ENCODE peak calls at places on chromosomes 13 and 19, in four cellular contexts. R is K562, C is H1, I is HepG2. G is an unnamed sample.

GRCh38 chr19:18875726-18876125 is 20.2 kb downstream of the CERS1 start:
- DNase-seq in I (no peak), C (no peak), R (no peak), G (no peak)

GRCh38 chr13:106096661-106097092 is 438.8 kb downstream of the EFNB2 start:
- DNase-seq in R (no peak), I (no peak), C (no peak), G (no peak)

GRCh38 chr13:99969934-99970760 is 1.4 kb downstream of the ZIC5 start:
- DNase-seq in C (peak; percentile 76), I (peak; percentile 57), R (peak; percentile 82), G (no peak)

GRCh38 chr13:80363890-80364503 is 23.1 kb upstream of the SPRY2 start:
- DNase-seq in R (no peak), I (peak; percentile 18), C (no peak), G (no peak)

GRCh38 chr13:76677047-76677446 is 209.2 kb downstream of the KCTD12 start:
- DNase-seq in C (no peak), R (no peak), I (no peak), G (no peak)

GRCh38 chr19:55454787-55455243 is 6.6 kb downstream of the ISOC2 start:
- DNase-seq in C (peak; percentile 83), R (no peak), I (peak; percentile 34), G (no peak)

GRCh38 chr19:40143612-40144011 is 47.6 kb upstream of the MAP3K10 start:
- DNase-seq in C (no peak), R (no peak), I (no peak), G (no peak)

GRCh38 chr19:3642987-3643386 is 16.4 kb upstream of the CACTIN start:
- DNase-seq in C (peak; percentile 83), I (no peak), R (peak; percentile 94), G (no peak)

GRCh38 chr19:51366999-51367564 is 894 bp upstream of the ETFB start:
- DNase-seq in I (no peak), R (no peak), C (no peak), G (no peak)

GRCh38 chr19:15404097-15404779 is 14.6 kb downstream of the AKAP8L start:
- DNase-seq in I (no peak), R (no peak), C (no peak), G (no peak)

GRCh38 chr13:66036024-66036614 is 1194.0 kb downstream of the PCDH9 start:
- DNase-seq in R (no peak), I (no peak), C (no peak), G (no peak)

GRCh38 chr19:38006361-38007045 is 99.5 kb downstream of the SIPA1L3 start:
- DNase-seq in R (no peak), I (peak; percentile 72), C (no peak), G (peak; percentile 52)

GRCh38 chr13:30898721-30899188 is 7.3 kb upstream of the MEDAG start:
- DNase-seq in R (no peak), I (peak; percentile 72), C (no peak), G (no peak)

GRCh38 chr13:30186644-30187431 is 120.5 kb downstream of the KATNAL1 start:
- DNase-seq in R (no peak), C (no peak), I (no peak), G (no peak)

GRCh38 chr19:30063184-30064020 is 121.4 kb downstream of the URI1 start:
- DNase-seq in R (no peak), I (no peak), C (no peak), G (no peak)

GRCh38 chr13:95243207-95243606 is 58.0 kb downstream of the ABCC4 start:
- DNase-seq in C (no peak), R (peak; percentile 40), I (no peak), G (no peak)

GRCh38 chr13:27339299-27339698 is 68.7 kb downstream of the RASL11A start:
- DNase-seq in I (peak; percentile 60), C (peak; percentile 77), R (peak; percentile 42), G (no peak)

GRCh38 chr19:42619271-42619670 is 24.5 kb upstream of the CEACAM8 start:
- DNase-seq in R (no peak), I (no peak), C (no peak), G (no peak)

GRCh38 chr19:42150353-42150752 is 18.1 kb upstream of the POU2F2 start:
- DNase-seq in C (no peak), R (no peak), I (no peak), G (no peak)

GRCh38 chr19:19860756-19861390 is 4.8 kb upstream of the ZNF253 start:
- DNase-seq in I (no peak), R (peak; percentile 11), C (peak; percentile 87), G (no peak)

GRCh38 chr19:37997911-37998344 is 90.9 kb downstream of the SIPA1L3 start:
- DNase-seq in C (no peak), R (no peak), I (no peak), G (no peak)

GRCh38 chr13:74243637-74244526 is 109.7 kb upstream of the KLF12 start:
- DNase-seq in C (no peak), R (no peak), I (no peak), G (no peak)

GRCh38 chr13:32347651-32348050 is 32.3 kb downstream of the BRCA2 start:
- DNase-seq in C (no peak), R (no peak), I (no peak), G (no peak)

GRCh38 chr13:23642110-23642509 is 71.9 kb downstream of the TNFRSF19 start:
- DNase-seq in I (no peak), C (no peak), R (no peak), G (no peak)

GRCh38 chr13:63075126-63075525 is 1659.5 kb upstream of the PCDH20 start:
- DNase-seq in C (no peak), R (no peak), I (no peak), G (no peak)

GRCh38 chr19:3096267-3096901 is 2.2 kb downstream of the GNA11 start:
- DNase-seq in C (no peak), I (no peak), R (no peak), G (no peak)

GRCh38 chr19:45351401-45351952 is 10.9 kb downstream of the KLC3 start:
- DNase-seq in I (no peak), C (no peak), R (no peak), G (no peak)

DNA sequence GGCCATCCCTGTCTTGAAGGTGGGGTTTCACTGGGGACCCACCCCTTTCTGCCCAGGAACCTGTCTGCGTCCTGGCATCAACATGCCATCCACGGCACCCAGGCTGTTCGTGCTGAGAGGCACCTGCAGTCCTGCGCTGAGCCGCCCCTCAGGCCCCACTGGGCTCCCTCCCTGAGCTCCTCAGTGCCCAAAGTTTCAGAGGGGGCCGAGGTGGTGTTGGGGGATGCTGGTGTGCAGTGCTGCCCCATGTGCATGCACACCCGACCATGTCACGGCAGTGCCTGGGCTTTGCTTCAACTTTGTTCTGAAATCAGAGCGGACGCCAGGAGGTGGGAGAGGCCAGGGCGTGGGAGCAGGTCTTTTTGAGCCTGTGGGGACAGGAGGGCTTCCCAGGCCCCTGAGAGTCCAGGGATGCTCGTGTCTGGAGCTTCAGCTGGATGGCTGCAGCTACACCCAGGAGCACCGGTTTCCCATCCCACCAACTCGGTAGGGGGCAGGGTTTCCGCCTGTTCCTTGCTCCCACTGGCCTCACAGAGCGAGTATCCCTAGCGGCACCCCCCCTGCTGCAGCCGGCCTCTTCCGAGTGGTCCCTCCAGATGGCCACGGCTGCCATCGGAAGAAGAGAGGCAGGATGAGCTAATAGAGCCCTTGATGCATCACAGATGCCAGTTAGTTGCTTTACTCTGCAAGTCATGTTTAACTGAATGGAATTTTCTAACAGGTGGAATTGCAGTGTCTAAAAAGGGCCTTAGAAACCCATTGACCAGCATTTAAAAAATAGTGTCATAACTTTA is 44.0 kb downstream of the WDFY2 start:
- DNase-seq in C (no peak), I (no peak), R (no peak), G (no peak)
- TF ChIP-seq HDAC6 in C (no peak), I (no peak), R (no peak), G (no peak)

GRCh38 chr13:111347438-111347837 is 27.0 kb downstream of the TEX29 start:
- DNase-seq in C (no peak), I (no peak), R (no peak), G (no peak)

GRCh38 chr13:111344471-111345191 is 24.2 kb downstream of the TEX29 start:
- DNase-seq in R (peak; percentile 15), C (peak; percentile 70), I (peak; percentile 20), G (no peak)

GRCh38 chr13:111346281-111346680 is 25.8 kb downstream of the TEX29 start:
- DNase-seq in R (no peak), C (no peak), I (no peak), G (no peak)

GRCh38 chr13:111343186-111343805 is 22.9 kb downstream of the TEX29 start:
- DNase-seq in C (no peak), R (no peak), I (no peak), G (no peak)

DNA sequence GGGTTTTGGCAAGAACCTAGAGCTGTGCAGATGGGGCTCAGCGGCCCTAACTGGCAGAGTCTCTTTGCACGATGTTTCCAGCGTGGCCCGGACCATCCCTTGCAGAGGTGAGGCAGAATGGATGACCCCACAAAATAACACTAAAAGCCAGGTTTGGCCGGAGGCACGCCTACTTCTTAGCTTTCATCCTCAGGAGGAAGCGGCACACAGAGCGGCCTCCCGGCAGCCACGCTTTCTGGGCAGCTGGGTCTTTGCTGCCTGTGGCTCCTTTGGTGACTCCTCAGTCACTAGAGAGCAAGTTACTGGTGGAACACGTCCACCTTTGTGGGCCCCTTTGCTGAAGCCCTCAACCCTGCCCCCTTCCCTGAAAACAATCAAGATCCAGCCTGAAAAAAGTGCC is 25.2 kb downstream of the TEX29 start:
- DNase-seq in C (no peak), I (no peak), R (no peak), G (no peak)
- TF ChIP-seq HDAC6 in C (no peak), I (no peak), R (no peak), G (no peak)

GRCh38 chr19:17183271-17183757 is 31.8 kb upstream of the USE1 start:
- DNase-seq in R (no peak), C (no peak), I (no peak), G (no peak)

GRCh38 chr19:17183858-17184271 is 31.3 kb upstream of the USE1 start:
- DNase-seq in C (no peak), I (no peak), R (no peak), G (peak; percentile 45)

GRCh38 chr19:17185590-17185989 is 29.6 kb upstream of the USE1 start:
- DNase-seq in I (no peak), C (no peak), R (no peak), G (no peak)

GRCh38 chr19:17180997-17181702 is 34.0 kb upstream of the USE1 start:
- DNase-seq in I (no peak), R (no peak), C (peak; percentile 73), G (no peak)

GRCh38 chr19:17184381-17184841 is 30.7 kb upstream of the USE1 start:
- DNase-seq in I (no peak), R (no peak), C (no peak), G (no peak)
- TF ChIP-seq HDAC6 in I (no peak), R (no peak), C (no peak), G (no peak)

GRCh38 chr13:50735071-50735470 is 108.4 kb downstream of the DLEU7 start:
- DNase-seq in C (no peak), I (no peak), R (no peak), G (no peak)

GRCh38 chr13:50731400-50731799 is 112.1 kb downstream of the DLEU7 start:
- DNase-seq in R (no peak), I (no peak), C (no peak), G (peak; percentile 8)

GRCh38 chr13:50730496-50731171 is 112.9 kb downstream of the DLEU7 start:
- DNase-seq in C (no peak), R (no peak), I (no peak), G (no peak)

GRCh38 chr13:50732712-50733111 is 110.8 kb downstream of the DLEU7 start:
- DNase-seq in R (no peak), I (no peak), C (no peak), G (no peak)

DNA sequence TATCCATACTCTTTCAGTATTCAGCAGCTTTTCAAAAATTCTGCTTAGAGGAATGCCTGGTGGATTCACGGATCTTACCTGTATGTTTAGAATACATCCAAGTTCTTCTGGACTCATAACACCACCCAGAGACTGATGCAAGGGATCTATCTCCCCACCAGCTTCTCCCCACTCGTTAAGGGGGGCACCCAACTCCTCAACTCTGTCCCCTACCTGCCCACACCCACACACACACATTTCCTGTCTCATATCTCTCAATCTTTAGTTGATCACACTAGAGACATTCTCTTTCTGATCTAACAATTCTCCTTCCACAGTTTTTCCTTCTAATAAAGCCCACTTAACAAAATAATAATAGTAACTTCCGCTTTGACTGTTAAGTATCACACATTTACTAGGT is 110.1 kb downstream of the DLEU7 start:
- DNase-seq in R (no peak), C (no peak), I (no peak), G (no peak)
- TF ChIP-seq HDAC6 in R (no peak), C (no peak), I (no peak), G (no peak)

G was measured in GM12878.